ENCODE peak calls at places on chromosome 1, in nine cellular contexts. S is KG1; B is stimulated activated CD4-positive, alpha-beta T cell treated with anti-CD3 and anti-CD28 coated beads, Interleukin-4, amount 100 ng/mL, for 1 hour; C is NCI-H2029 treated with DMSO at 0.1 percent for 48 hours; J is retina; Y is AG10803; E is NCI-H1105 treated with DMSO at 0.1 percent for 48 hours; X is fibroblast of the conjunctiva; I is CD8-positive, alpha-beta memory T cell. D is an unnamed sample.

GRCh38 chr1:204592246-204592948 is 76.2 kb downstream of the MDM4 start:
- DNase-seq in Y (no peak), B (no peak), S (no peak), E (no peak), I (no peak), C (no peak), J (peak), X (no peak), D (no peak)

GRCh38 chr1:110114784-110115183 is 2.5 kb downstream of the UBL4B start:
- DNase-seq in S (no peak), Y (no peak), X (no peak), J (no peak), C (no peak), I (no peak), E (no peak), B (no peak), D (no peak)

GRCh38 chr1:11374748-11375110 is 101.7 kb downstream of the UBIAD1 start:
- DNase-seq in X (no peak), E (no peak), S (no peak), C (no peak), J (no peak), Y (no peak), I (no peak), B (no peak), D (no peak)

GRCh38 chr1:22408180-22408579 is 43.5 kb upstream of the ZBTB40 start:
- DNase-seq in J (no peak), X (no peak), S (no peak), E (no peak), I (no peak), C (no peak), B (no peak), Y (no peak), D (no peak)

GRCh38 chr1:20896824-20897223 is 109.7 kb upstream of the HP1BP3 start:
- DNase-seq in B (no peak), J (no peak), S (no peak), X (no peak), I (no peak), C (peak), E (no peak), Y (peak), D (no peak)

GRCh38 chr1:6472391-6472790 is 6.4 kb upstream of the TNFRSF25 start:
- DNase-seq in S (no peak), I (no peak), Y (no peak), E (no peak), C (no peak), X (no peak), B (no peak), J (no peak), D (no peak)

GRCh38 chr1:26555550-26555981 is 26.0 kb downstream of the RPS6KA1 start:
- DNase-seq in B (no peak), I (no peak), E (no peak), X (no peak), Y (no peak), C (no peak), J (no peak), S (no peak), D (peak)

GRCh38 chr1:17423781-17424245 is 15.7 kb downstream of the RCC2 start:
- DNase-seq in C (no peak), J (no peak), B (no peak), I (no peak), E (no peak), Y (peak), S (no peak), X (no peak), D (no peak)

GRCh38 chr1:245283001-245283400 is 128.2 kb downstream of the KIF26B start:
- DNase-seq in J (no peak), S (no peak), I (no peak), X (no peak), Y (no peak), E (no peak), B (no peak), C (no peak), D (no peak)

GRCh38 chr1:235313931-235314678 is 13.9 kb downstream of the ARID4B start:
- DNase-seq in B (no peak), J (no peak), Y (peak), I (no peak), C (no peak), E (no peak), S (no peak), X (no peak), D (no peak)

GRCh38 chr1:92587445-92587844 is 100.7 kb upstream of the GFI1 start:
- DNase-seq in S (no peak), J (no peak), C (no peak), E (no peak), I (no peak), X (no peak), B (no peak), Y (no peak), D (no peak)

D was measured in hippocampal formation.